ENCODE peak calls at places on chromosomes 6 and 20, in ten cellular contexts. One of them, this sample, is unnamed.

GRCh38 chr6:95690328-95690727 is 113.0 kb downstream of the MANEA start:
- DNase-seq in AG04450: no peak
- DNase-seq in transverse colon: no peak
- DNase-seq in Calu3: no peak
- DNase-seq in colonic mucosa: no peak
- DNase-seq in lung: no peak
- DNase-seq in fibroblast of the aortic adventitia: no peak
- DNase-seq in AG10803: no peak
- DNase-seq in HFFc6: no peak
- DNase-seq in heart left ventricle: no peak
- DNase-seq in this sample: no peak

GRCh38 chr6:22668307-22668706 is 98.9 kb downstream of the HDGFL1 start:
- DNase-seq in AG04450: no peak
- DNase-seq in transverse colon: no peak
- DNase-seq in Calu3: no peak
- DNase-seq in colonic mucosa: no peak
- DNase-seq in lung: no peak
- DNase-seq in fibroblast of the aortic adventitia: peak
- DNase-seq in AG10803: no peak
- DNase-seq in HFFc6: no peak
- DNase-seq in heart left ventricle: no peak
- DNase-seq in this sample: no peak

GRCh38 chr6:63598251-63599036 is 26.2 kb downstream of the LOC128125822 start:
- DNase-seq in AG04450: no peak
- DNase-seq in transverse colon: peak
- DNase-seq in Calu3: peak
- DNase-seq in colonic mucosa: peak
- DNase-seq in lung: peak
- DNase-seq in fibroblast of the aortic adventitia: peak
- DNase-seq in AG10803: peak
- DNase-seq in HFFc6: peak
- DNase-seq in heart left ventricle: peak
- DNase-seq in this sample: no peak

GRCh38 chr20:12660918-12661317 is 347.9 kb upstream of the SPTLC3 start:
- DNase-seq in AG04450: no peak
- DNase-seq in transverse colon: no peak
- DNase-seq in Calu3: no peak
- DNase-seq in colonic mucosa: no peak
- DNase-seq in lung: no peak
- DNase-seq in fibroblast of the aortic adventitia: no peak
- DNase-seq in AG10803: no peak
- DNase-seq in HFFc6: no peak
- DNase-seq in heart left ventricle: no peak
- DNase-seq in this sample: no peak

GRCh38 chr20:59013959-59014608 is 5.1 kb upstream of the TUBB1 start:
- DNase-seq in AG04450: peak
- DNase-seq in transverse colon: no peak
- DNase-seq in Calu3: no peak
- DNase-seq in colonic mucosa: no peak
- DNase-seq in lung: peak
- DNase-seq in fibroblast of the aortic adventitia: peak
- DNase-seq in AG10803: peak
- DNase-seq in HFFc6: no peak
- DNase-seq in heart left ventricle: no peak
- DNase-seq in this sample: peak

GRCh38 chr20:50151034-50151743 is 2.3 kb downstream of the PEDS1 start:
- DNase-seq in AG04450: no peak
- DNase-seq in transverse colon: peak
- DNase-seq in Calu3: peak
- DNase-seq in colonic mucosa: peak
- DNase-seq in lung: peak
- DNase-seq in fibroblast of the aortic adventitia: peak
- DNase-seq in AG10803: peak
- DNase-seq in HFFc6: no peak
- DNase-seq in heart left ventricle: no peak
- DNase-seq in this sample: no peak

GRCh38 chr6:157557541-157557940 is 176.6 kb downstream of the ZDHHC14 start:
- DNase-seq in AG04450: no peak
- DNase-seq in transverse colon: no peak
- DNase-seq in Calu3: no peak
- DNase-seq in colonic mucosa: no peak
- DNase-seq in lung: no peak
- DNase-seq in fibroblast of the aortic adventitia: no peak
- DNase-seq in AG10803: no peak
- DNase-seq in HFFc6: no peak
- DNase-seq in heart left ventricle: no peak
- DNase-seq in this sample: no peak

GRCh38 chr6:167437888-167438484 is 113.1 kb downstream of the TTLL2 start:
- DNase-seq in AG04450: no peak
- DNase-seq in transverse colon: no peak
- DNase-seq in Calu3: no peak
- DNase-seq in colonic mucosa: no peak
- DNase-seq in lung: no peak
- DNase-seq in fibroblast of the aortic adventitia: no peak
- DNase-seq in AG10803: no peak
- DNase-seq in HFFc6: no peak
- DNase-seq in heart left ventricle: no peak
- DNase-seq in this sample: no peak

GRCh38 chr20:13649548-13649947 is 10.8 kb upstream of the TASP1 start:
- DNase-seq in AG04450: no peak
- DNase-seq in transverse colon: peak
- DNase-seq in Calu3: no peak
- DNase-seq in colonic mucosa: peak
- DNase-seq in lung: peak
- DNase-seq in fibroblast of the aortic adventitia: peak
- DNase-seq in AG10803: no peak
- DNase-seq in HFFc6: no peak
- DNase-seq in heart left ventricle: peak
- DNase-seq in this sample: no peak

GRCh38 chr6:108260126-108260808 is 573 bp downstream of the SNX3 start:
- DNase-seq in AG04450: peak
- DNase-seq in transverse colon: peak
- DNase-seq in Calu3: peak
- DNase-seq in colonic mucosa: peak
- DNase-seq in lung: no peak
- DNase-seq in fibroblast of the aortic adventitia: peak
- DNase-seq in AG10803: peak
- DNase-seq in HFFc6: peak
- DNase-seq in heart left ventricle: peak
- DNase-seq in this sample: no peak

GRCh38 chr6:25027221-25027916 is 91.6 kb upstream of the RIPOR2 start:
- DNase-seq in AG04450: no peak
- DNase-seq in transverse colon: peak
- DNase-seq in Calu3: no peak
- DNase-seq in colonic mucosa: peak
- DNase-seq in lung: peak
- DNase-seq in fibroblast of the aortic adventitia: no peak
- DNase-seq in AG10803: no peak
- DNase-seq in HFFc6: no peak
- DNase-seq in heart left ventricle: no peak
- DNase-seq in this sample: no peak

GRCh38 chr6:129212081-129212480 is 329.1 kb downstream of the LAMA2 start:
- DNase-seq in AG04450: no peak
- DNase-seq in transverse colon: no peak
- DNase-seq in Calu3: no peak
- DNase-seq in colonic mucosa: no peak
- DNase-seq in lung: no peak
- DNase-seq in fibroblast of the aortic adventitia: peak
- DNase-seq in AG10803: peak
- DNase-seq in HFFc6: peak
- DNase-seq in heart left ventricle: no peak
- DNase-seq in this sample: no peak

GRCh38 chr6:21149460-21149859 is 444.1 kb upstream of the SOX4 start:
- DNase-seq in AG04450: no peak
- DNase-seq in transverse colon: no peak
- DNase-seq in Calu3: no peak
- DNase-seq in colonic mucosa: no peak
- DNase-seq in lung: no peak
- DNase-seq in fibroblast of the aortic adventitia: peak
- DNase-seq in AG10803: peak
- DNase-seq in HFFc6: peak
- DNase-seq in heart left ventricle: no peak
- DNase-seq in this sample: no peak

GRCh38 chr6:111817451-111818146 is 55.7 kb downstream of the FYN start:
- DNase-seq in AG04450: no peak
- DNase-seq in transverse colon: no peak
- DNase-seq in Calu3: no peak
- DNase-seq in colonic mucosa: no peak
- DNase-seq in lung: no peak
- DNase-seq in fibroblast of the aortic adventitia: no peak
- DNase-seq in AG10803: no peak
- DNase-seq in HFFc6: no peak
- DNase-seq in heart left ventricle: no peak
- DNase-seq in this sample: no peak

GRCh38 chr6:137056121-137056880 is 11.5 kb upstream of the IL20RA start:
- DNase-seq in AG04450: no peak
- DNase-seq in transverse colon: no peak
- DNase-seq in Calu3: no peak
- DNase-seq in colonic mucosa: no peak
- DNase-seq in lung: no peak
- DNase-seq in fibroblast of the aortic adventitia: no peak
- DNase-seq in AG10803: no peak
- DNase-seq in HFFc6: no peak
- DNase-seq in heart left ventricle: no peak
- DNase-seq in this sample: no peak

GRCh38 chr20:31695849-31696804 is 26.5 kb downstream of the BCL2L1 start:
- DNase-seq in AG04450: no peak
- DNase-seq in transverse colon: peak
- DNase-seq in Calu3: peak
- DNase-seq in colonic mucosa: no peak
- DNase-seq in lung: peak
- DNase-seq in fibroblast of the aortic adventitia: peak
- DNase-seq in AG10803: peak
- DNase-seq in HFFc6: peak
- DNase-seq in heart left ventricle: no peak
- DNase-seq in this sample: no peak

GRCh38 chr20:32456869-32457421 is 98.8 kb downstream of the ASXL1 start:
- DNase-seq in AG04450: no peak
- DNase-seq in transverse colon: no peak
- DNase-seq in Calu3: no peak
- DNase-seq in colonic mucosa: no peak
- DNase-seq in lung: no peak
- DNase-seq in fibroblast of the aortic adventitia: no peak
- DNase-seq in AG10803: peak
- DNase-seq in HFFc6: peak
- DNase-seq in heart left ventricle: peak
- DNase-seq in this sample: peak

GRCh38 chr20:64090165-64090564 is 6.0 kb upstream of the LKAAEAR1 start:
- DNase-seq in AG04450: no peak
- DNase-seq in transverse colon: no peak
- DNase-seq in Calu3: no peak
- DNase-seq in colonic mucosa: no peak
- DNase-seq in lung: no peak
- DNase-seq in fibroblast of the aortic adventitia: no peak
- DNase-seq in AG10803: no peak
- DNase-seq in HFFc6: no peak
- DNase-seq in heart left ventricle: no peak
- DNase-seq in this sample: no peak
- TF ChIP-seq CTCF in AG04450: no peak
- TF ChIP-seq CTCF in transverse colon: no peak
- TF ChIP-seq CTCF in Calu3: no peak
- TF ChIP-seq CTCF in colonic mucosa: no peak
- TF ChIP-seq CTCF in lung: no peak
- TF ChIP-seq CTCF in fibroblast of the aortic adventitia: no peak
- TF ChIP-seq CTCF in AG10803: no peak
- TF ChIP-seq CTCF in HFFc6: no peak
- TF ChIP-seq CTCF in heart left ventricle: no peak
- TF ChIP-seq CTCF in this sample: no peak

GRCh38 chr20:47484303-47484702 is 17.4 kb upstream of the NCOA3 start:
- DNase-seq in AG04450: no peak
- DNase-seq in transverse colon: no peak
- DNase-seq in Calu3: no peak
- DNase-seq in colonic mucosa: no peak
- DNase-seq in lung: no peak
- DNase-seq in fibroblast of the aortic adventitia: no peak
- DNase-seq in AG10803: no peak
- DNase-seq in HFFc6: no peak
- DNase-seq in heart left ventricle: no peak
- DNase-seq in this sample: no peak

GRCh38 chr20:47480705-47481104 is 21.0 kb upstream of the NCOA3 start:
- DNase-seq in AG04450: no peak
- DNase-seq in transverse colon: no peak
- DNase-seq in Calu3: no peak
- DNase-seq in colonic mucosa: no peak
- DNase-seq in lung: no peak
- DNase-seq in fibroblast of the aortic adventitia: no peak
- DNase-seq in AG10803: no peak
- DNase-seq in HFFc6: no peak
- DNase-seq in heart left ventricle: no peak
- DNase-seq in this sample: no peak

GRCh38 chr20:47480239-47480638 is 21.4 kb upstream of the NCOA3 start:
- DNase-seq in AG04450: no peak
- DNase-seq in transverse colon: no peak
- DNase-seq in Calu3: no peak
- DNase-seq in colonic mucosa: no peak
- DNase-seq in lung: no peak
- DNase-seq in fibroblast of the aortic adventitia: no peak
- DNase-seq in AG10803: no peak
- DNase-seq in HFFc6: no peak
- DNase-seq in heart left ventricle: no peak
- DNase-seq in this sample: no peak

GRCh38 chr20:47481330-47482216 is 20.1 kb upstream of the NCOA3 start:
- DNase-seq in AG04450: no peak
- DNase-seq in transverse colon: no peak
- DNase-seq in Calu3: no peak
- DNase-seq in colonic mucosa: no peak
- DNase-seq in lung: no peak
- DNase-seq in fibroblast of the aortic adventitia: no peak
- DNase-seq in AG10803: no peak
- DNase-seq in HFFc6: no peak
- DNase-seq in heart left ventricle: no peak
- DNase-seq in this sample: no peak

GRCh38 chr20:47482705-47483104 is 19.0 kb upstream of the NCOA3 start:
- DNase-seq in AG04450: no peak
- DNase-seq in transverse colon: no peak
- DNase-seq in Calu3: no peak
- DNase-seq in colonic mucosa: no peak
- DNase-seq in lung: no peak
- DNase-seq in fibroblast of the aortic adventitia: no peak
- DNase-seq in AG10803: no peak
- DNase-seq in HFFc6: no peak
- DNase-seq in heart left ventricle: no peak
- DNase-seq in this sample: no peak
- TF ChIP-seq CTCF in AG04450: no peak
- TF ChIP-seq CTCF in transverse colon: no peak
- TF ChIP-seq CTCF in Calu3: no peak
- TF ChIP-seq CTCF in colonic mucosa: no peak
- TF ChIP-seq CTCF in lung: no peak
- TF ChIP-seq CTCF in fibroblast of the aortic adventitia: no peak
- TF ChIP-seq CTCF in AG10803: no peak
- TF ChIP-seq CTCF in HFFc6: no peak
- TF ChIP-seq CTCF in heart left ventricle: no peak
- TF ChIP-seq CTCF in this sample: no peak

GRCh38 chr20:63178889-63179751 is 36.8 kb downstream of the YTHDF1 start:
- DNase-seq in AG04450: no peak
- DNase-seq in transverse colon: peak
- DNase-seq in Calu3: peak
- DNase-seq in colonic mucosa: peak
- DNase-seq in lung: no peak
- DNase-seq in fibroblast of the aortic adventitia: no peak
- DNase-seq in AG10803: no peak
- DNase-seq in HFFc6: peak
- DNase-seq in heart left ventricle: no peak
- DNase-seq in this sample: no peak
- TF ChIP-seq CTCF in AG04450: peak
- TF ChIP-seq CTCF in transverse colon: peak
- TF ChIP-seq CTCF in Calu3: peak
- TF ChIP-seq CTCF in colonic mucosa: no peak
- TF ChIP-seq CTCF in lung: no peak
- TF ChIP-seq CTCF in fibroblast of the aortic adventitia: peak
- TF ChIP-seq CTCF in AG10803: peak
- TF ChIP-seq CTCF in HFFc6: peak
- TF ChIP-seq CTCF in heart left ventricle: peak
- TF ChIP-seq CTCF in this sample: peak

GRCh38 chr6:8608737-8609136 is 173.4 kb upstream of the SLC35B3 start:
- DNase-seq in AG04450: no peak
- DNase-seq in transverse colon: no peak
- DNase-seq in Calu3: no peak
- DNase-seq in colonic mucosa: no peak
- DNase-seq in lung: no peak
- DNase-seq in fibroblast of the aortic adventitia: no peak
- DNase-seq in AG10803: no peak
- DNase-seq in HFFc6: no peak
- DNase-seq in heart left ventricle: no peak
- DNase-seq in this sample: no peak
- TF ChIP-seq CTCF in AG04450: no peak
- TF ChIP-seq CTCF in transverse colon: no peak
- TF ChIP-seq CTCF in Calu3: no peak
- TF ChIP-seq CTCF in colonic mucosa: no peak
- TF ChIP-seq CTCF in lung: no peak
- TF ChIP-seq CTCF in fibroblast of the aortic adventitia: no peak
- TF ChIP-seq CTCF in AG10803: no peak
- TF ChIP-seq CTCF in HFFc6: no peak
- TF ChIP-seq CTCF in heart left ventricle: no peak
- TF ChIP-seq CTCF in this sample: no peak